ENCODE peak calls at places on chromosomes 16 and 17, in five cellular contexts. U, Z, W, T and J are unnamed samples.

GRCh38 chr17:64354824-64355535 is 35.7 kb downstream of the PECAM1 start:
- DNase-seq in Z (peak; percentile 86), W (no peak), U (no peak), T (no peak), J (no peak)

GRCh38 chr17:64412944-64413381 is 22.3 kb upstream of the PECAM1 start:
- DNase-seq in T (no peak), U (no peak), Z (no peak), W (no peak), J (peak; percentile 35)

GRCh38 chr17:28956861-28957260 is 5.5 kb upstream of the PHF12 start:
- DNase-seq in T (no peak), U (no peak), Z (no peak), W (no peak), J (no peak)

GRCh38 chr16:68062910-68063393 is 22.2 kb upstream of the NFATC3 start:
- DNase-seq in U (no peak), T (no peak), Z (no peak), W (no peak), J (no peak)

GRCh38 chr17:30586818-30587595 is 109.8 kb downstream of the GOSR1 start:
- DNase-seq in W (no peak), T (no peak), U (no peak), Z (peak; percentile 84), J (no peak)

GRCh38 chr17:307741-308507 is 44.7 kb downstream of the RPH3AL start:
- DNase-seq in W (peak; percentile 62), Z (no peak), U (peak; percentile 43), T (no peak), J (no peak)

GRCh38 chr17:76468634-76469010 is 1.2 kb downstream of the AANAT start:
- DNase-seq in Z (no peak), T (no peak), W (no peak), U (no peak), J (no peak)

GRCh38 chr17:5000237-5000639 is 2.5 kb downstream of the KIF1C start:
- DNase-seq in Z (peak; percentile 27), W (peak; percentile 88), T (no peak), U (peak; percentile 40), J (no peak)

GRCh38 chr16:70627696-70628095 is 18.7 kb upstream of the IL34 start:
- DNase-seq in Z (no peak), U (no peak), T (no peak), W (no peak), J (no peak)

GRCh38 chr17:60442271-60443201 is 20.2 kb downstream of the CHCT1 start:
- DNase-seq in T (no peak), U (no peak), W (no peak), Z (peak; percentile 40), J (no peak)

GRCh38 chr16:19474617-19475016 is 47.3 kb downstream of the GDE1 start:
- DNase-seq in U (no peak), W (no peak), Z (no peak), T (no peak), J (no peak)

GRCh38 chr16:79381552-79382042 is 218.9 kb downstream of the MAF start:
- DNase-seq in Z (no peak), W (no peak), T (peak; percentile 49), U (no peak), J (no peak)

GRCh38 chr17:42928714-42929496 is 28.3 kb downstream of the G6PC1 start:
- DNase-seq in Z (peak; percentile 91), W (peak; percentile 52), T (peak; percentile 76), U (peak; percentile 60), J (peak; percentile 26)
- H3K4me3 ChIP-seq in Z (no peak overlapping the region), W (no peak overlapping the region), T (no peak overlapping the region), U (no peak overlapping the region), J (no peak overlapping the region)

GRCh38 chr16:84819644-84820304 is at the start of gene CRISPLD2:
- DNase-seq in Z (peak; percentile 82), W (peak; percentile 91), T (peak; percentile 97), U (peak; percentile 84), J (peak; percentile 56)
- H3K4me3 ChIP-seq in Z (peak within 1 kb of the TSS; percentile 72), W (peak within 1 kb of the TSS; percentile 63), T (peak within 1 kb of the TSS; percentile 64), U (no peak within 1 kb of the TSS), J (peak within 1 kb of the TSS; percentile 52)

DNA sequence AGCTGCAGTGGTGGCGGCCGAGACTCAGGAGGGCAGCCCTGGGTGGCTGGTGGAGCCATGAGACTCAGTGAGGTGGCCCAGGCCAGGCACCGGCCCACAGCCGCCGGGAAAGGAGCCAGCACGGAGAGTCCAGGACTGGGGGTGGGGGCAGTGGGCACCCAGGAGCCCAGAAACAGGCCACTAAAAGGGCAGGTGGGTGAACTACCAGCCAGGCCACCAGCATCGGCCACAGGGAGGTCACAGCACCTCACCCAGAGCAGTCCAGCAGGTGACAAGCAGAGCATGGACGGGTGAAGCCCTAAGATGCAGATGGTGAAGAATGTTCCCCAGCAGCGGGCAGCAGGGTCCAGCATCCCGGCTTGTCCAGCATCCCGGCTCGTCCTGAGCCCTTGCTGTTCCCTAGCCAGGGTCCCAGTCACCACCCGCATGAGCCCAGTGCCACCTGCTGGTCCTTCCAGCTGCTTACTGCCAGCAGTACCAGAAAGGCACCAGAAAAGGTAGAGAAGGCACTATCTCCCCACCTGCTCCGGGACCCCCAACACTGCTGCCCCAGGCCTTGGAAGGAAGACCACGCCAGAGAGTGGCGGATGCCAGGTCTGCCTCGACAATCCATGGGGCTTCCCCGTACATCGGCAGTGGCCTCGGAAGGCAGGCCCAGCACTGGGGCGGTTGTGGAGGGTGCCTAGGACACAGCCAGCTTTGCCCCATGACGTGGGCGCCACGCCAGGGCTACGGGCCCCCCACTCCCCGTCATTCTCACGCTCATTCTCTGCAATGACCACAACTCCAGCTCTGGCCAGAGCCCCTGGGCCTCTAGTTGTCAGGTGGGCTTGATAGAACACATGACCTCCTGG is 1.6 kb downstream of the CENPX start:
- DNase-seq in Z (peak; percentile 76), U (peak; percentile 80), T (peak; percentile 77), W (peak; percentile 62), J (no peak)
- H3K4me3 ChIP-seq in Z (peak overlapping the region; percentile 75), U (no peak overlapping the region), T (no peak overlapping the region), W (peak overlapping the region; percentile 100), J (no peak overlapping the region)

GRCh38 chr17:45784293-45784582 is at the start of gene CRHR1:
- DNase-seq in U (no peak), T (no peak), Z (no peak), W (no peak), J (no peak)

GRCh38 chr17:45786349-45786748 is 2.2 kb downstream of the CRHR1 start:
- DNase-seq in U (no peak), W (no peak), Z (no peak), T (no peak), J (no peak)

GRCh38 chr17:45784583-45785372 is 658 bp downstream of the CRHR1 start:
- DNase-seq in U (peak; percentile 34), T (peak; percentile 44), Z (no peak), W (no peak), J (no peak)

GRCh38 chr17:45787044-45787443 is 2.9 kb downstream of the CRHR1 start:
- DNase-seq in T (no peak), W (no peak), Z (no peak), U (no peak), J (no peak)

DNA sequence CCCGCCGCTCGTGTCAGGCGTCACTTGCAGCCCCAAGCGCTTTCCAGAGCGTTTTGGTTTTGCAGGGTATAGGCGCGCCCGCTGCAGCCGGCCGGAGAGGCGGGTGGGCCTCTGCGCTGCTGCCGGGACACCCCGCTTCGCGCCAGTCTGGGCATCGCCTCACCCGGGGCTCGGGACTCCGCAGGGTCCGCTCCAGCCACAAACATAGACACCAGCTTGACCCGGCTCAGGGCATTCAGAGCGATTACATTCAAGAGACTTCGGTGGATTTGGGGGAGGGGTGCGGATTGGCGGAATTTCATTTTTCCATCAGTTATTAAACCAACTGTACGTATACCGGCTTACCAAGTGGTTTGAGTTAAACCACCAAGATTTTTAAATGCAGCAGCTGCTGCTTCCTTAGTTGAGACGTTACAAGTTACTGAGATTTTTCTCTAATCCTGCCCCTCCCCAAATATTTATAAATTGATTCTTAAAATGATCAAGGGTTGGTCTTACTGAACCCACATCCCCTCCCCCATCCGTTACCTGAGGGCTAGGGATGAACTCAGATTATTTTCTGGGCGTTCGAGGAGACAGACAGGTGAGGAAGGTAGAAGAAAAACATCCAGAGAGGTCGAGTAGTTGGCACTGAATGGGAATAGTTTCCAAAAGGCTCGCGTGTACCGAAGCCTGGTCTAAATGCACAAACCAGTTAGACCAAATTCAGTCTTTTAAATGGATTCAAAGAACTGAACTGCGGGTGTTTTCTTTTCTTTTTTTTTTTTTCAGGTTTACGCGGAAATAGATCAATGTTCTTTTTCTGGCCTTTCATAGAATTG is 1.5 kb downstream of the CRHR1 start:
- DNase-seq in W (no peak), U (no peak), Z (no peak), T (no peak), J (no peak)
- H3K4me3 ChIP-seq in W (peak overlapping the region; percentile 64), U (no peak overlapping the region), Z (no peak overlapping the region), T (peak overlapping the region; percentile 55), J (no peak overlapping the region)

GRCh38 chr17:77958716-77959215 is 263 bp downstream of the TNRC6C start:
- DNase-seq in U (no peak), Z (no peak), W (no peak), T (no peak), J (no peak)
- H3K4me3 ChIP-seq in U (no peak overlapping the region), Z (peak overlapping the region; percentile 57), W (peak overlapping the region; percentile 99), T (no peak overlapping the region), J (peak overlapping the region; percentile 19)

DNA sequence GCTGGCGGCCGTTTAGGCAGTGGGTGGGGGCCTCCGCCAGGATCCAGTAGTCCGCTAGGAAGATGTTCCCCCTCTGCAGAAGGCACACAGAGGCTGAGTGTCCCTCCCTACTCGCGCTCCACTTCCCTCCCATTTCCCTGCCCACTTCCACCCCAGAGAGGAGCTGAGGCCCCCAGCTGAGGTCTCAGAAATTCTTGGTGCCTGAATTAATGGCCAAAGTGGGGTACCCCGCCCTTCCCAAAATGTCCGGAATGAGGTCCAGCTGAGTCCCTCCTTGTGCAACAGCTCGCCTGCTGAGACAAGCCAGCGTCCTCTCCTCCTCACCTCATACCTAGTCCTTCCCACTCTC is 7.9 kb downstream of the ALOXE3 start:
- DNase-seq in U (no peak), W (no peak), Z (no peak), T (no peak), J (no peak)
- H3K4me3 ChIP-seq in U (no peak overlapping the region), W (no peak overlapping the region), Z (no peak overlapping the region), T (no peak overlapping the region), J (no peak overlapping the region)